ENCODE peak calls at places on chromosomes 16 and 17, in six cellular contexts. One of them, this sample, is unnamed.

GRCh38 chr16:35639233-35640205 is 2180.1 kb downstream of the TP53TG3F start:
- DNase-seq in CD8-positive, alpha-beta T cell: no peak
- DNase-seq in A549: no peak
- DNase-seq in left lung: no peak
- DNase-seq in AG09319: no peak
- DNase-seq in uterus: no peak
- DNase-seq in this sample: peak

GRCh38 chr17:51442112-51442865 is 181.9 kb downstream of the UTP18 start:
- DNase-seq in A549: no peak
- DNase-seq in left lung: no peak
- DNase-seq in CD8-positive, alpha-beta T cell: no peak
- DNase-seq in AG09319: no peak
- DNase-seq in uterus: no peak
- DNase-seq in this sample: no peak

GRCh38 chr17:41324180-41325075 is 8.9 kb upstream of the KRTAP17-1 start:
- DNase-seq in AG09319: no peak
- DNase-seq in left lung: no peak
- DNase-seq in A549: peak
- DNase-seq in uterus: no peak
- DNase-seq in CD8-positive, alpha-beta T cell: no peak
- DNase-seq in this sample: no peak

GRCh38 chr17:6212766-6213165 is 142.6 kb downstream of the WSCD1 start:
- DNase-seq in AG09319: no peak
- DNase-seq in CD8-positive, alpha-beta T cell: no peak
- DNase-seq in uterus: no peak
- DNase-seq in A549: no peak
- DNase-seq in left lung: no peak
- DNase-seq in this sample: no peak

GRCh38 chr16:3138342-3138741 is 3.5 kb downstream of the ZNF213 start:
- DNase-seq in A549: no peak
- DNase-seq in AG09319: no peak
- DNase-seq in uterus: no peak
- DNase-seq in left lung: no peak
- DNase-seq in CD8-positive, alpha-beta T cell: no peak
- DNase-seq in this sample: no peak

GRCh38 chr16:54136276-54136625 is 150.3 kb downstream of the IRX3 start:
- DNase-seq in A549: no peak
- DNase-seq in CD8-positive, alpha-beta T cell: no peak
- DNase-seq in uterus: no peak
- DNase-seq in left lung: no peak
- DNase-seq in AG09319: no peak
- DNase-seq in this sample: no peak

GRCh38 chr16:49590166-49590871 is 216.7 kb downstream of the C16orf78 start:
- DNase-seq in CD8-positive, alpha-beta T cell: peak
- DNase-seq in left lung: no peak
- DNase-seq in AG09319: no peak
- DNase-seq in A549: no peak
- DNase-seq in uterus: no peak
- DNase-seq in this sample: no peak

GRCh38 chr17:15892679-15893332 is 52.1 kb upstream of the ADORA2B start:
- DNase-seq in CD8-positive, alpha-beta T cell: no peak
- DNase-seq in A549: no peak
- DNase-seq in AG09319: no peak
- DNase-seq in uterus: no peak
- DNase-seq in left lung: no peak
- DNase-seq in this sample: no peak

GRCh38 chr17:49022391-49022941 is 25.3 kb downstream of the IGF2BP1 start:
- DNase-seq in left lung: no peak
- DNase-seq in uterus: no peak
- DNase-seq in AG09319: no peak
- DNase-seq in A549: peak
- DNase-seq in CD8-positive, alpha-beta T cell: no peak
- DNase-seq in this sample: no peak

GRCh38 chr16:72739577-72739976 is 308.4 kb downstream of the ZFHX3 start:
- DNase-seq in AG09319: no peak
- DNase-seq in CD8-positive, alpha-beta T cell: no peak
- DNase-seq in uterus: no peak
- DNase-seq in A549: no peak
- DNase-seq in left lung: no peak
- DNase-seq in this sample: peak

GRCh38 chr16:86764551-86764950 is 186.2 kb downstream of the FOXL1 start:
- DNase-seq in left lung: no peak
- DNase-seq in uterus: no peak
- DNase-seq in AG09319: no peak
- DNase-seq in CD8-positive, alpha-beta T cell: no peak
- DNase-seq in A549: no peak
- DNase-seq in this sample: no peak

GRCh38 chr16:53769787-53770186 is 65.8 kb downstream of the FTO start:
- DNase-seq in AG09319: no peak
- DNase-seq in CD8-positive, alpha-beta T cell: no peak
- DNase-seq in uterus: no peak
- DNase-seq in A549: no peak
- DNase-seq in left lung: no peak
- DNase-seq in this sample: no peak

GRCh38 chr17:71550675-71551074 is 570.1 kb upstream of the SOX9 start:
- DNase-seq in A549: no peak
- DNase-seq in AG09319: no peak
- DNase-seq in CD8-positive, alpha-beta T cell: no peak
- DNase-seq in left lung: no peak
- DNase-seq in uterus: no peak
- DNase-seq in this sample: no peak

GRCh38 chr17:27533874-27534815 is 77.9 kb downstream of the KSR1 start:
- DNase-seq in left lung: no peak
- DNase-seq in AG09319: peak
- DNase-seq in CD8-positive, alpha-beta T cell: no peak
- DNase-seq in uterus: no peak
- DNase-seq in A549: no peak
- DNase-seq in this sample: peak

GRCh38 chr17:57672971-57673370 is 72.1 kb downstream of the CCDC182 start:
- DNase-seq in CD8-positive, alpha-beta T cell: peak
- DNase-seq in AG09319: no peak
- DNase-seq in left lung: no peak
- DNase-seq in A549: no peak
- DNase-seq in uterus: no peak
- DNase-seq in this sample: no peak

GRCh38 chr16:8878523-8878911 is 3.6 kb upstream of the LITAFD start:
- DNase-seq in CD8-positive, alpha-beta T cell: no peak
- DNase-seq in AG09319: no peak
- DNase-seq in A549: no peak
- DNase-seq in uterus: no peak
- DNase-seq in left lung: no peak
- DNase-seq in this sample: peak

GRCh38 chr17:61396586-61397085 is 3.0 kb upstream of the TBX2 start:
- DNase-seq in uterus: no peak
- DNase-seq in CD8-positive, alpha-beta T cell: no peak
- DNase-seq in A549: no peak
- DNase-seq in AG09319: no peak
- DNase-seq in left lung: no peak
- DNase-seq in this sample: no peak

GRCh38 chr17:28818705-28819295 is 23.8 kb downstream of the FAM222B start:
- DNase-seq in CD8-positive, alpha-beta T cell: no peak
- DNase-seq in left lung: no peak
- DNase-seq in A549: no peak
- DNase-seq in AG09319: no peak
- DNase-seq in uterus: no peak
- DNase-seq in this sample: no peak

GRCh38 chr17:82160081-82160480 is 52.6 kb downstream of the CCDC57 start:
- DNase-seq in CD8-positive, alpha-beta T cell: no peak
- DNase-seq in uterus: no peak
- DNase-seq in A549: no peak
- DNase-seq in AG09319: no peak
- DNase-seq in left lung: no peak
- DNase-seq in this sample: peak

GRCh38 chr17:62179525-62180161 is 114.6 kb upstream of the MED13 start:
- DNase-seq in A549: peak
- DNase-seq in AG09319: no peak
- DNase-seq in left lung: no peak
- DNase-seq in CD8-positive, alpha-beta T cell: no peak
- DNase-seq in uterus: no peak
- DNase-seq in this sample: peak

GRCh38 chr16:28494141-28494851 is at the start of gene APOBR:
- DNase-seq in left lung: peak
- DNase-seq in CD8-positive, alpha-beta T cell: peak
- DNase-seq in uterus: no peak
- DNase-seq in A549: no peak
- DNase-seq in AG09319: no peak
- DNase-seq in this sample: no peak

GRCh38 chr17:16052486-16052885 is 52.9 kb downstream of the TTC19 start:
- DNase-seq in uterus: no peak
- DNase-seq in CD8-positive, alpha-beta T cell: no peak
- DNase-seq in AG09319: no peak
- DNase-seq in left lung: no peak
- DNase-seq in A549: no peak
- DNase-seq in this sample: peak

DNA sequence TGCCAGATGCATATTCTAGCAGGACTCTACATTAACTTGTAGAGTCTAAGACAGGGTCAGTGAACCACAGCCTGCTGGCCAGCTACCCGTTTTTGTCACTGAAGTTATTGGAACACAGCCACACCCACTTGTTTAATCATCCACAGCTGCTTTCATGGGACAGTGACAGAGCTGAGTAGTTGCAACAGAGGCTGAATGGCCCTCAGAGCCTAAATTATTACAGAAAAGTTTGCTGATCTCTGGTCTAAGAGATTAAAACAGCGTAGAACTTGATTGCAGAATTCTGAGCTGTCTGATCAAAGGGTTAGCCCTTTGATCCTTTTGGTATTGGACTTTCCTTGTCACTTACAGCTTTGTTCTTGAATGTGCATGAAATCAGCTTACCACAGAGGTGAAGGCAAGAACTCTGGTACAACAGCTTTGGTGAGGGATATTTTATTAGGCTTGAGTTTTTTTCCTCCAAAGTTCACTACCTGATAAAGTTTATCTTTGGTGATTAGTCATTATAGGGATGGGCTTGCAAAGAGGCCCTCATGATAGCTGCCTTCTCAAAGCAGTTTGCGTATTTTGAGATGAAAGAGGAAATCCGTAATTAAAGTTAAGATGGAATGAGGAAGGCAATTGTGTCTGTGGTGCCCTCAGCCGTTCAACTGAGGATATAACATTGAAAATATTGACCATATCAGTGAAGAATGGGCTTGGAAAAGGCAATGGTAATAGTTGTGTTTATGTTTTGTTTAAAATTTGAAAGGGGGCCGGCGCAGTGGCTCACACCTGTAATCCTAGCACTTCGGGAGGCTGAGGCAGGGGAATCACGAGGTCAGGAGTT is 23.7 kb downstream of the ALDH3A2 start:
- DNase-seq in AG09319: no peak
- DNase-seq in A549: no peak
- DNase-seq in CD8-positive, alpha-beta T cell: no peak
- DNase-seq in left lung: peak
- DNase-seq in uterus: no peak
- DNase-seq in this sample: no peak
- TF ChIP-seq CTCF in AG09319: peak
- TF ChIP-seq CTCF in A549: peak
- TF ChIP-seq CTCF in CD8-positive, alpha-beta T cell: no peak
- TF ChIP-seq CTCF in left lung: no peak
- TF ChIP-seq CTCF in uterus: peak
- TF ChIP-seq CTCF in this sample: peak

GRCh38 chr17:7307686-7308624 is 527 bp downstream of the EIF5A start:
- DNase-seq in A549: peak
- DNase-seq in left lung: peak
- DNase-seq in uterus: peak
- DNase-seq in AG09319: no peak
- DNase-seq in CD8-positive, alpha-beta T cell: no peak
- DNase-seq in this sample: no peak
- TF ChIP-seq CTCF in A549: no peak
- TF ChIP-seq CTCF in left lung: no peak
- TF ChIP-seq CTCF in uterus: no peak
- TF ChIP-seq CTCF in AG09319: no peak
- TF ChIP-seq CTCF in CD8-positive, alpha-beta T cell: no peak
- TF ChIP-seq CTCF in this sample: peak

GRCh38 chr16:27195068-27195741 is 8.1 kb upstream of the KDM8 start:
- DNase-seq in A549: no peak
- DNase-seq in CD8-positive, alpha-beta T cell: no peak
- DNase-seq in left lung: no peak
- DNase-seq in AG09319: no peak
- DNase-seq in uterus: no peak
- DNase-seq in this sample: no peak

GRCh38 chr16:27195941-27196595 is 7.3 kb upstream of the KDM8 start:
- DNase-seq in CD8-positive, alpha-beta T cell: peak
- DNase-seq in left lung: no peak
- DNase-seq in uterus: no peak
- DNase-seq in AG09319: no peak
- DNase-seq in A549: no peak
- DNase-seq in this sample: no peak

GRCh38 chr16:27190316-27190871 is 12.9 kb upstream of the KDM8 start:
- DNase-seq in A549: no peak
- DNase-seq in AG09319: no peak
- DNase-seq in CD8-positive, alpha-beta T cell: no peak
- DNase-seq in uterus: no peak
- DNase-seq in left lung: no peak
- DNase-seq in this sample: no peak

GRCh38 chr16:27191352-27191924 is 11.9 kb upstream of the KDM8 start:
- DNase-seq in AG09319: no peak
- DNase-seq in A549: no peak
- DNase-seq in left lung: no peak
- DNase-seq in uterus: no peak
- DNase-seq in CD8-positive, alpha-beta T cell: no peak
- DNase-seq in this sample: no peak

DNA sequence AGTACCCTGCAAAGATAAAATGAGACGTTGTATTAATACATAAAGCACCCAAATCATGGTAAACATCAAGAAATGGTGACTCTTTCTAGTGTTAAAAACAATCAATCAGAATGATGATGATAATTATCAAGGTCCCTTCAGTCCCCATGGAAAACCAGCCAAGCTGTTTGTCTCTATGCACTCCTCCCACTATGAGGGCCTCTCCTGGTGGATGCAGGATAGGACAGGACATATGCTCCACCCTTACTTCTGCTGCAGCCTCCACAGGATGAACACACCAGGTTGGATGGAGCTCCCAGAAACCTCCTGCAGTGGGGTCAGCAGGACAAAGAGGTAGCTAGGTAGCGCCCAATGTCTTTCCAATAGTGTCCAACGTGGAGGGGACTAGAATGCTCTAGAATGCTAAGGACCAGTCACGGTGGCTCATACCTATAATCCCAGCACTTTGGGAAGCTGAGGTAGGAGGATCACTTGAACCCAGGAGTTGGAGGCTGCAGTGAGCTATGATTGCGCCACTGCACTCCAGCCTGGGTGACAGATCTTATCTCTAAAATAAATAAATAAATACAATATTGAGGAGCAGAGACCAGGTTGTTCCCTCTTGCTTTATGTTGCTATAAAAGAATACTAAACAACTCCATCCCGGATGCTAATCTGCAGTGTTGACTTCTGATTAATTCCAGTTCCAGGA is 9.9 kb upstream of the KDM8 start:
- DNase-seq in uterus: no peak
- DNase-seq in left lung: no peak
- DNase-seq in A549: no peak
- DNase-seq in CD8-positive, alpha-beta T cell: no peak
- DNase-seq in AG09319: no peak
- DNase-seq in this sample: peak
- TF ChIP-seq CTCF in uterus: no peak
- TF ChIP-seq CTCF in left lung: no peak
- TF ChIP-seq CTCF in A549: no peak
- TF ChIP-seq CTCF in CD8-positive, alpha-beta T cell: no peak
- TF ChIP-seq CTCF in AG09319: no peak
- TF ChIP-seq CTCF in this sample: peak

GRCh38 chr17:19022747-19023146 is 18.2 kb upstream of the FAM83G start:
- DNase-seq in left lung: no peak
- DNase-seq in A549: no peak
- DNase-seq in uterus: no peak
- DNase-seq in CD8-positive, alpha-beta T cell: no peak
- DNase-seq in AG09319: no peak
- DNase-seq in this sample: no peak
- TF ChIP-seq CTCF in left lung: no peak
- TF ChIP-seq CTCF in A549: no peak
- TF ChIP-seq CTCF in uterus: no peak
- TF ChIP-seq CTCF in CD8-positive, alpha-beta T cell: no peak
- TF ChIP-seq CTCF in AG09319: no peak
- TF ChIP-seq CTCF in this sample: no peak

This sample was measured in HFFc6.